ENCODE peak calls at places on chromosome 17, in seven cellular contexts. P, V, U, L, D, Y and T are unnamed samples. For H3K4me1, the result is how much of the 10 kb centered on the place peaks cover.

GRCh38 chr17:7405413-7405881 is 1.6 kb upstream of the TMEM256 start:
- DNase-seq in P (no peak), V (no peak), U (no peak), L (no peak), D (peak), Y (no peak), T (no peak)

GRCh38 chr17:47229535-47230443 is 20.6 kb downstream of the MYL4 start:
- DNase-seq in P (peak), V (peak), U (peak), L (peak), D (peak), Y (peak), T (peak)

GRCh38 chr17:79224476-79224875 is 149.9 kb downstream of the ENGASE start:
- DNase-seq in P (no peak), V (no peak), U (no peak), L (no peak), D (peak), Y (no peak), T (no peak)

GRCh38 chr17:55410722-55411462 is 10.7 kb downstream of the MMD start:
- DNase-seq in P (no peak), V (no peak), U (no peak), L (peak), D (peak), Y (no peak), T (no peak)

GRCh38 chr17:11901901-11902300 is 95.4 kb downstream of the ZNF18 start:
- DNase-seq in P (no peak), V (no peak), U (no peak), L (no peak), D (no peak), Y (no peak), T (no peak)

GRCh38 chr17:16215002-16215272 is 397 bp downstream of the NCOR1 start:
- DNase-seq in P (peak), V (peak), U (peak), L (no peak), D (peak), Y (peak), T (no peak)

GRCh38 chr17:48549909-48550308 is 5.0 kb upstream of the HOXB2 start:
- DNase-seq in P (no peak), V (no peak), U (no peak), L (no peak), D (no peak), Y (no peak), T (no peak)

GRCh38 chr17:63489291-63489690 is 12.4 kb downstream of the ACE start:
- DNase-seq in P (no peak), V (no peak), U (no peak), L (no peak), D (no peak), Y (no peak), T (no peak)

GRCh38 chr17:74240637-74241036 is 27.3 kb downstream of the TTYH2 start:
- DNase-seq in P (peak), V (no peak), U (no peak), L (no peak), D (no peak), Y (no peak), T (no peak)

GRCh38 chr17:73952136-73952497 is 251.4 kb upstream of the RPL38 start:
- DNase-seq in P (no peak), V (no peak), U (no peak), L (no peak), D (peak), Y (no peak), T (no peak)

GRCh38 chr17:27657620-27658019 is 26.6 kb downstream of the LGALS9 start:
- DNase-seq in P (no peak), V (no peak), U (no peak), L (peak), D (no peak), Y (no peak), T (no peak)

GRCh38 chr17:8466466-8466865 is 30.8 kb downstream of the NDEL1 start:
- DNase-seq in P (no peak), V (no peak), U (no peak), L (no peak), D (no peak), Y (no peak), T (no peak)

GRCh38 chr17:72592242-72592966 is 471.6 kb downstream of the SOX9 start:
- DNase-seq in P (peak), V (no peak), U (peak), L (peak), D (peak), Y (no peak), T (peak)

GRCh38 chr17:36532435-36532975 is 2.2 kb downstream of the MYO19 start:
- DNase-seq in P (no peak), V (no peak), U (no peak), L (no peak), D (no peak), Y (no peak), T (no peak)

GRCh38 chr17:33686171-33686570 is 393.1 kb upstream of the ASIC2 start:
- DNase-seq in P (no peak), V (no peak), U (no peak), L (no peak), D (peak), Y (peak), T (no peak)

DNA sequence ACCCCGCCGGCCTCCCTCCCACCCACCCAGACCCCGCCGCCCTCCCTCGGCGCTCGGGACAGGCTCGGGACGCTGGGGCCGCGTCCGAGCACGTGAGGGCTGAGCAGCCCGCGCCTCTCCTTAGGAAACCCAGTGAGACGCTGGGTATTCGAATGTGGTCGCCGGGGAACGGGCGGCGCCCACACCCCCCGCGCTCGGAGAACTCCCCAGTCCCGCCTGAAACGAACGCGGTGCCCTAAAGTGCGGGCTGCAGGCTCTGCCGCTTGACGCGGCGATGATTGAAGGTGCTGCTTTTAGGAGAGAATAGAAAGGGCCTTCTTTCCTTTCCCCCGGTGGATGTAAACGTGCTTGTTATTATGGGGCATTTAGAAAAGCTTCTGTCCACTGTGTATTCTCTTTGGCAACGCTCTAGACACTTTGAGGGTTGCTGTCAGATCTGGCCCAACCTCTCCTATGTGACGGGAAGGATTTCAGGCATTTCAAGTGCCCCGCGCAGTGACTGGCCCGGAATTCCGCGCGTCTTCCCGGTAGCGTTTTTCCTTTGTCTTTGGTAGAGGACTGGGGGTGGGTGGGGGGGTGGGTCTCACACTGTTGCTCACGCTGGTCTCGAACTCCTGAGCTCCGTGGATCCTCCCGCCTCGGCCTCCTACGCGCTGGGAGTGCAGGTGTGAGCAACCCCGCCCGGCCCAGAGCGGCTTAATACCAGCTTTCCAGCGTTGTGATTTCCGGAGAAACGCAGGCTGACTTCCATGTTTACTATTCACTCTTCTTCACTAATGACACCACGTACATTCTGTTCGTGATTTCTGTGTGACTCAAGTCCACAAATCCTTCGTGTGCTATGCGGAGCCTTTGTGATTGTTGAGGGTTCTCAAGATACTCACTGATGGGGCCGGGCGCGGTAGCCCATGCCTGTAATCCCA is 21.8 kb upstream of the FOXK2 start:
- DNase-seq in P (no peak), V (peak), U (peak), L (peak), D (no peak), Y (peak), T (peak)
- H3K4me1 ChIP-seq in P (under half), V (under half), U (under half), L (under half), D (under half), Y (half or more), T (under half)

DNA sequence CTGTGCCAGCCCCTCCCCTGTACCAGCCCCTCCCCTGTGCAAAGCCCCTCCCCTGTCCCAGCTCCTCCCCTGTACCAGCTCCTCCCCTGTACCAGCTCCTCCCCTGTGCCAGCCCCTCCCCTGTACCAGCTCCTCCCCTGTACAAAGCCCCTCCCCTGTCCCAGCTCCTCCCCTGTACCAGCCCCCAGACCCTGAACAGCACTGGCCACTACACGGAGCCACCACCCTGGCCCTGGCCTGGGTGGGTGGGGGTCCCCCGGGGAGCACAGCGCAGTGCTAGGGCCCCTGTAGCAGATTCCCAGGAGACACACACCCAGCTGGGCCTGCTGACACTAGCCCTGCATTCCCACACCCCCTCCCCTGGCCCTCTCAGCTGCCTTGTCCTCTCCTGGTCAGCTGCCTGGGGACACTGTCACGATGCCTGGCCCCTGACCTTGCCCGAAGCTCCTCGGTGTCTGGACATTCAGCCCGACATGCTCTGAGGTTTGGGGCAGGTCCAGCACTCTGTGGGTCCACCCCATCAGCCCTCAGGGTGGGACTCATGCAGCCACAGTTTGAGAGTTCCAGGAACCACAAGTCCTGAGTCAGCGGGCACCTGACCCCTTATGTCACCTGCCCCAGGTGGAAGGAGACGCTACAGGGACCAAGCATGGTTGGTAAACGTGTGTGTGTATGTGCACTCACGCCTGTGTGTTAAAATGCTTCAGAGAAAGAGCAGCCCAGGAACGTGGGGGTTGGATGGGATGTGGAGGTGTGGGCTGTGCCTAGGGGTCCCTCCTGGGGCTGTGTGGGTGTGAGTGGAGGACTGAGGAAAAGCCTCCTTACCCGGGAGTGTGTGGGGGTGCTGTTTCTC is 114.2 kb downstream of the METRNL start:
- DNase-seq in P (peak), V (peak), U (no peak), L (peak), D (no peak), Y (peak), T (no peak)
- H3K27ac ChIP-seq in P (no peak), V (peak), U (no peak), L (no peak), D (no peak), Y (no peak), T (no peak)

GRCh38 chr17:76867578-76868175 is 527 bp upstream of the MGAT5B start:
- DNase-seq in P (no peak), V (no peak), U (no peak), L (peak), D (peak), Y (peak), T (no peak)
- H3K4me1 ChIP-seq in P (under half), V (under half), U (under half), L (under half), D (under half), Y (under half), T (under half)

GRCh38 chr17:45116434-45117016 is 15.8 kb downstream of the PLCD3 start:
- DNase-seq in P (no peak), V (no peak), U (no peak), L (no peak), D (peak), Y (no peak), T (no peak)

GRCh38 chr17:45113424-45113754 is 18.9 kb downstream of the PLCD3 start:
- DNase-seq in P (no peak), V (no peak), U (no peak), L (no peak), D (no peak), Y (no peak), T (no peak)

GRCh38 chr17:45115871-45116270 is 16.4 kb downstream of the PLCD3 start:
- DNase-seq in P (no peak), V (no peak), U (no peak), L (no peak), D (no peak), Y (no peak), T (no peak)

GRCh38 chr17:45114117-45114932 is 18.0 kb downstream of the PLCD3 start:
- DNase-seq in P (no peak), V (no peak), U (no peak), L (no peak), D (peak), Y (no peak), T (no peak)

GRCh38 chr17:45115015-45115625 is 17.2 kb downstream of the PLCD3 start:
- DNase-seq in P (no peak), V (no peak), U (no peak), L (no peak), D (no peak), Y (no peak), T (no peak)
- H3K27ac ChIP-seq in P (no peak), V (peak), U (no peak), L (no peak), D (no peak), Y (no peak), T (no peak)